ENCODE peak calls at places on chromosomes 5 and 9, in eight cellular contexts. One of them, this sample, is unnamed.

GRCh38 chr5:175282611-175283225 is 161.3 kb downstream of the DRD1 start:
- DNase-seq in adipocyte: no peak
- DNase-seq in naive thymus-derived CD4-positive, alpha-beta T cell: no peak
- DNase-seq in Peyer's patch: no peak
- DNase-seq in DND-41: no peak
- DNase-seq in upper lobe of right lung: no peak
- DNase-seq in K562: no peak
- DNase-seq in A549: no peak
- DNase-seq in this sample: peak; percentile 81

GRCh38 chr9:29750062-29750461 is 2176.8 kb upstream of the C9orf72 start:
- DNase-seq in K562: no peak
- DNase-seq in Peyer's patch: no peak
- DNase-seq in naive thymus-derived CD4-positive, alpha-beta T cell: no peak
- DNase-seq in upper lobe of right lung: no peak
- DNase-seq in A549: no peak
- DNase-seq in DND-41: no peak
- DNase-seq in adipocyte: no peak
- DNase-seq in this sample: no peak

GRCh38 chr9:95284667-95285066 is 32.8 kb downstream of the FANCC start:
- DNase-seq in DND-41: no peak
- DNase-seq in A549: no peak
- DNase-seq in naive thymus-derived CD4-positive, alpha-beta T cell: no peak
- DNase-seq in K562: no peak
- DNase-seq in Peyer's patch: no peak
- DNase-seq in adipocyte: no peak
- DNase-seq in upper lobe of right lung: no peak
- DNase-seq in this sample: no peak

GRCh38 chr9:97307091-97307490 is 368 bp upstream of the CCDC180 start:
- DNase-seq in A549: no peak
- DNase-seq in K562: peak; percentile 66
- DNase-seq in upper lobe of right lung: peak; percentile 85
- DNase-seq in Peyer's patch: no peak
- DNase-seq in naive thymus-derived CD4-positive, alpha-beta T cell: no peak
- DNase-seq in DND-41: no peak
- DNase-seq in adipocyte: peak; percentile 19
- DNase-seq in this sample: peak; percentile 87

GRCh38 chr5:15627647-15628046 is 127.7 kb downstream of the FBXL7 start:
- DNase-seq in Peyer's patch: no peak
- DNase-seq in DND-41: no peak
- DNase-seq in adipocyte: no peak
- DNase-seq in K562: no peak
- DNase-seq in upper lobe of right lung: no peak
- DNase-seq in A549: no peak
- DNase-seq in naive thymus-derived CD4-positive, alpha-beta T cell: no peak
- DNase-seq in this sample: no peak

GRCh38 chr5:16578474-16578883 is 38.3 kb downstream of the RETREG1 start:
- DNase-seq in Peyer's patch: no peak
- DNase-seq in A549: no peak
- DNase-seq in K562: no peak
- DNase-seq in adipocyte: no peak
- DNase-seq in DND-41: no peak
- DNase-seq in naive thymus-derived CD4-positive, alpha-beta T cell: no peak
- DNase-seq in upper lobe of right lung: no peak
- DNase-seq in this sample: no peak

GRCh38 chr5:175696139-175696854 is 38.4 kb downstream of the HRH2 start:
- DNase-seq in upper lobe of right lung: peak; percentile 90
- DNase-seq in naive thymus-derived CD4-positive, alpha-beta T cell: peak; percentile 73
- DNase-seq in K562: peak; percentile 68
- DNase-seq in adipocyte: no peak
- DNase-seq in A549: peak; percentile 29
- DNase-seq in Peyer's patch: peak; percentile 45
- DNase-seq in DND-41: peak; percentile 90
- DNase-seq in this sample: peak; percentile 84

GRCh38 chr5:78659714-78660113 is 11.1 kb upstream of the LHFPL2 start:
- DNase-seq in K562: peak; percentile 67
- DNase-seq in DND-41: no peak
- DNase-seq in adipocyte: peak; percentile 21
- DNase-seq in upper lobe of right lung: no peak
- DNase-seq in Peyer's patch: no peak
- DNase-seq in naive thymus-derived CD4-positive, alpha-beta T cell: no peak
- DNase-seq in A549: no peak
- DNase-seq in this sample: no peak

GRCh38 chr9:123399803-123400378 is 43.9 kb downstream of the CRB2 start:
- DNase-seq in upper lobe of right lung: no peak
- DNase-seq in naive thymus-derived CD4-positive, alpha-beta T cell: no peak
- DNase-seq in adipocyte: no peak
- DNase-seq in A549: peak; percentile 65
- DNase-seq in K562: peak; percentile 70
- DNase-seq in Peyer's patch: no peak
- DNase-seq in DND-41: peak; percentile 25
- DNase-seq in this sample: no peak

GRCh38 chr5:43315697-43316096 is 2.5 kb upstream of the HMGCS1 start:
- DNase-seq in upper lobe of right lung: no peak
- DNase-seq in K562: no peak
- DNase-seq in DND-41: no peak
- DNase-seq in Peyer's patch: no peak
- DNase-seq in adipocyte: no peak
- DNase-seq in A549: no peak
- DNase-seq in naive thymus-derived CD4-positive, alpha-beta T cell: no peak
- DNase-seq in this sample: no peak

GRCh38 chr5:41408676-41409443 is 101.5 kb downstream of the PLCXD3 start:
- DNase-seq in Peyer's patch: no peak
- DNase-seq in A549: no peak
- DNase-seq in DND-41: no peak
- DNase-seq in adipocyte: peak; percentile 14
- DNase-seq in naive thymus-derived CD4-positive, alpha-beta T cell: no peak
- DNase-seq in upper lobe of right lung: no peak
- DNase-seq in K562: no peak
- DNase-seq in this sample: no peak

GRCh38 chr9:14165376-14166035 is 148.4 kb downstream of the NFIB start:
- DNase-seq in A549: no peak
- DNase-seq in naive thymus-derived CD4-positive, alpha-beta T cell: no peak
- DNase-seq in Peyer's patch: no peak
- DNase-seq in DND-41: no peak
- DNase-seq in K562: no peak
- DNase-seq in adipocyte: peak; percentile 45
- DNase-seq in upper lobe of right lung: no peak
- DNase-seq in this sample: no peak

GRCh38 chr5:39447059-39447458 is 22.3 kb upstream of the DAB2 start:
- DNase-seq in K562: no peak
- DNase-seq in DND-41: no peak
- DNase-seq in adipocyte: peak; percentile 9
- DNase-seq in Peyer's patch: no peak
- DNase-seq in A549: no peak
- DNase-seq in naive thymus-derived CD4-positive, alpha-beta T cell: no peak
- DNase-seq in upper lobe of right lung: no peak
- DNase-seq in this sample: no peak

GRCh38 chr5:105057001-105057436 is 1494.4 kb upstream of the NUDT12 start:
- DNase-seq in DND-41: no peak
- DNase-seq in A549: no peak
- DNase-seq in adipocyte: no peak
- DNase-seq in Peyer's patch: no peak
- DNase-seq in naive thymus-derived CD4-positive, alpha-beta T cell: no peak
- DNase-seq in upper lobe of right lung: no peak
- DNase-seq in K562: no peak
- DNase-seq in this sample: no peak

GRCh38 chr9:20043035-20043434 is 254.2 kb upstream of the SLC24A2 start:
- DNase-seq in upper lobe of right lung: no peak
- DNase-seq in naive thymus-derived CD4-positive, alpha-beta T cell: peak; percentile 27
- DNase-seq in DND-41: no peak
- DNase-seq in Peyer's patch: no peak
- DNase-seq in K562: no peak
- DNase-seq in A549: no peak
- DNase-seq in adipocyte: no peak
- DNase-seq in this sample: no peak

GRCh38 chr5:109063223-109063622 is 315.5 kb downstream of the FER start:
- DNase-seq in adipocyte: peak; percentile 90
- DNase-seq in naive thymus-derived CD4-positive, alpha-beta T cell: no peak
- DNase-seq in upper lobe of right lung: no peak
- DNase-seq in Peyer's patch: no peak
- DNase-seq in DND-41: no peak
- DNase-seq in A549: no peak
- DNase-seq in K562: no peak
- DNase-seq in this sample: no peak

GRCh38 chr5:68240771-68241170 is 25.2 kb downstream of the PIK3R1 start:
- DNase-seq in naive thymus-derived CD4-positive, alpha-beta T cell: no peak
- DNase-seq in A549: no peak
- DNase-seq in DND-41: no peak
- DNase-seq in adipocyte: no peak
- DNase-seq in Peyer's patch: no peak
- DNase-seq in K562: no peak
- DNase-seq in upper lobe of right lung: no peak
- DNase-seq in this sample: no peak

GRCh38 chr5:140108093-140109049 is 5.5 kb upstream of the PURA start:
- DNase-seq in K562: no peak
- DNase-seq in Peyer's patch: peak; percentile 85
- DNase-seq in naive thymus-derived CD4-positive, alpha-beta T cell: no peak
- DNase-seq in upper lobe of right lung: peak; percentile 68
- DNase-seq in DND-41: peak; percentile 38
- DNase-seq in A549: peak; percentile 44
- DNase-seq in adipocyte: peak; percentile 56
- DNase-seq in this sample: peak; percentile 30

GRCh38 chr9:26334709-26335108 is 557.9 kb downstream of the CAAP1 start:
- DNase-seq in A549: no peak
- DNase-seq in upper lobe of right lung: no peak
- DNase-seq in DND-41: no peak
- DNase-seq in naive thymus-derived CD4-positive, alpha-beta T cell: no peak
- DNase-seq in K562: no peak
- DNase-seq in Peyer's patch: no peak
- DNase-seq in adipocyte: no peak
- DNase-seq in this sample: no peak

DNA sequence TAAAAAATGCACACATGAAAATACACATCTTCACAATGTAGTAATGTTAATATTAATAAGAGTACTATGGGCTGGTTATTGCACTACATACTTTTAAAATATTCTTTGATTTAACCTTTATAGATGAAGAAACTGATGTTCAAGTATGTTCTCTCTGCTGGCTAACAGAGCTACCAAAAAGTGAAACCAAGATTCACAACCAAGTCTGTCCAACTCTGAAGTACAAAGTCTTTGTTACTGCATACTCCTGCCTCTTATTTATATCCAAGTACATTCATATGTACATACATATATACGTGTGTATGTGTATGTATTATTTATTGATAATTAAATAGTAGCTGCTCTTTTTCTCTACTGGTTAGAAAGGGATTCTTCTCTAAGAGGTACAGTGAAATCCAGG is 325.6 kb downstream of the BNC2 start:
- DNase-seq in A549: no peak
- DNase-seq in adipocyte: peak; percentile 28
- DNase-seq in K562: no peak
- DNase-seq in Peyer's patch: no peak
- DNase-seq in naive thymus-derived CD4-positive, alpha-beta T cell: no peak
- DNase-seq in DND-41: no peak
- DNase-seq in upper lobe of right lung: no peak
- DNase-seq in this sample: no peak
- H3K4me1 ChIP-seq in A549: peaks cover 10% of the 10 kb centered on the region
- H3K4me1 ChIP-seq in adipocyte: peaks cover 17% of the 10 kb centered on the region
- H3K4me1 ChIP-seq in K562: no peaks in the 10 kb centered on the region
- H3K4me1 ChIP-seq in Peyer's patch: no peaks in the 10 kb centered on the region
- H3K4me1 ChIP-seq in naive thymus-derived CD4-positive, alpha-beta T cell: no peaks in the 10 kb centered on the region
- H3K4me1 ChIP-seq in DND-41: no peaks in the 10 kb centered on the region
- H3K4me1 ChIP-seq in upper lobe of right lung: no peaks in the 10 kb centered on the region
- H3K4me1 ChIP-seq in this sample: peaks cover 4% of the 10 kb centered on the region

GRCh38 chr5:55597014-55597981 is 62.5 kb upstream of the PLPP1 start:
- DNase-seq in upper lobe of right lung: no peak
- DNase-seq in DND-41: no peak
- DNase-seq in Peyer's patch: no peak
- DNase-seq in K562: no peak
- DNase-seq in adipocyte: peak; percentile 68
- DNase-seq in naive thymus-derived CD4-positive, alpha-beta T cell: no peak
- DNase-seq in A549: no peak
- DNase-seq in this sample: peak; percentile 67
- H3K4me1 ChIP-seq in upper lobe of right lung: peaks cover 47% of the 10 kb centered on the region
- H3K4me1 ChIP-seq in DND-41: peaks cover 34% of the 10 kb centered on the region
- H3K4me1 ChIP-seq in Peyer's patch: no peaks in the 10 kb centered on the region
- H3K4me1 ChIP-seq in K562: no peaks in the 10 kb centered on the region
- H3K4me1 ChIP-seq in adipocyte: peaks cover 51% of the 10 kb centered on the region
- H3K4me1 ChIP-seq in naive thymus-derived CD4-positive, alpha-beta T cell: peaks cover 21% of the 10 kb centered on the region
- H3K4me1 ChIP-seq in A549: peaks cover 49% of the 10 kb centered on the region
- H3K4me1 ChIP-seq in this sample: peaks cover 37% of the 10 kb centered on the region

GRCh38 chr5:35183243-35183955 is 46.9 kb downstream of the PRLR start:
- DNase-seq in K562: peak; percentile 45
- DNase-seq in adipocyte: peak; percentile 52
- DNase-seq in A549: peak; percentile 6
- DNase-seq in naive thymus-derived CD4-positive, alpha-beta T cell: no peak
- DNase-seq in upper lobe of right lung: no peak
- DNase-seq in DND-41: peak; percentile 64
- DNase-seq in Peyer's patch: no peak
- DNase-seq in this sample: peak; percentile 39

GRCh38 chr5:35188041-35188457 is 42.2 kb downstream of the PRLR start:
- DNase-seq in adipocyte: no peak
- DNase-seq in naive thymus-derived CD4-positive, alpha-beta T cell: no peak
- DNase-seq in Peyer's patch: no peak
- DNase-seq in DND-41: no peak
- DNase-seq in K562: no peak
- DNase-seq in upper lobe of right lung: no peak
- DNase-seq in A549: no peak
- DNase-seq in this sample: peak; percentile 41

GRCh38 chr5:35186749-35187148 is 43.5 kb downstream of the PRLR start:
- DNase-seq in Peyer's patch: no peak
- DNase-seq in A549: no peak
- DNase-seq in upper lobe of right lung: no peak
- DNase-seq in naive thymus-derived CD4-positive, alpha-beta T cell: no peak
- DNase-seq in adipocyte: no peak
- DNase-seq in K562: no peak
- DNase-seq in DND-41: no peak
- DNase-seq in this sample: no peak

GRCh38 chr5:35182541-35183242 is 47.6 kb downstream of the PRLR start:
- DNase-seq in naive thymus-derived CD4-positive, alpha-beta T cell: no peak
- DNase-seq in Peyer's patch: no peak
- DNase-seq in adipocyte: no peak
- DNase-seq in DND-41: no peak
- DNase-seq in upper lobe of right lung: no peak
- DNase-seq in A549: no peak
- DNase-seq in K562: no peak
- DNase-seq in this sample: no peak

GRCh38 chr5:35185518-35185917 is 44.8 kb downstream of the PRLR start:
- DNase-seq in Peyer's patch: no peak
- DNase-seq in DND-41: no peak
- DNase-seq in A549: no peak
- DNase-seq in naive thymus-derived CD4-positive, alpha-beta T cell: no peak
- DNase-seq in upper lobe of right lung: no peak
- DNase-seq in K562: no peak
- DNase-seq in adipocyte: no peak
- DNase-seq in this sample: peak; percentile 59
- H3K4me1 ChIP-seq in Peyer's patch: no peaks in the 10 kb centered on the region
- H3K4me1 ChIP-seq in DND-41: no peaks in the 10 kb centered on the region
- H3K4me1 ChIP-seq in A549: no peaks in the 10 kb centered on the region
- H3K4me1 ChIP-seq in naive thymus-derived CD4-positive, alpha-beta T cell: no peaks in the 10 kb centered on the region
- H3K4me1 ChIP-seq in upper lobe of right lung: no peaks in the 10 kb centered on the region
- H3K4me1 ChIP-seq in K562: no peaks in the 10 kb centered on the region
- H3K4me1 ChIP-seq in adipocyte: no peaks in the 10 kb centered on the region
- H3K4me1 ChIP-seq in this sample: peaks cover 22% of the 10 kb centered on the region

DNA sequence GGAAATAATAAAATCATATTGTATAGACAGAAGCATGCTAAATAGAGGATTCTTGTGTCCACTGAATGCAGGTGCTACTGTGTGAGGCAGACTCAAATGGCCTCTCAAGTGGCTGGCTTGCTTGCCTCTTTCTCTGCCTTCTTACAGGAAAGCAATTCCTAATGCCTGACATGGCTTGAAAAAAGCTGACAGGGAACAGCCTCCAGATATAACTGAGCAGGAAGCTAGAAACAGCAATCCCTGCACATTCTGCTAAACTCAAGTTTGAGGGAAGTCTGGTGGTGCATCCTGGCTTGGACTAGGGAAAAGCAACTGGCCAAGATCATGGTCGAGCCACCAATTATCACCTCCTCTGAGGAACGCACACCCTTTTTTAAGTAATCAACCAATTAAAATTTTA is 290.6 kb upstream of the ANKRD55 start:
- DNase-seq in upper lobe of right lung: no peak
- DNase-seq in DND-41: no peak
- DNase-seq in naive thymus-derived CD4-positive, alpha-beta T cell: no peak
- DNase-seq in K562: no peak
- DNase-seq in A549: no peak
- DNase-seq in Peyer's patch: no peak
- DNase-seq in adipocyte: no peak
- DNase-seq in this sample: no peak
- H3K4me1 ChIP-seq in upper lobe of right lung: peaks cover 11% of the 10 kb centered on the region
- H3K4me1 ChIP-seq in DND-41: no peaks in the 10 kb centered on the region
- H3K4me1 ChIP-seq in naive thymus-derived CD4-positive, alpha-beta T cell: no peaks in the 10 kb centered on the region
- H3K4me1 ChIP-seq in K562: no peaks in the 10 kb centered on the region
- H3K4me1 ChIP-seq in A549: peaks cover 27% of the 10 kb centered on the region
- H3K4me1 ChIP-seq in Peyer's patch: no peaks in the 10 kb centered on the region
- H3K4me1 ChIP-seq in adipocyte: peaks cover 21% of the 10 kb centered on the region
- H3K4me1 ChIP-seq in this sample: peaks cover 14% of the 10 kb centered on the region